ENCODE peak calls at places on chromosomes 6 and 20, in ten cellular contexts. A is GM12865, T is bronchial epithelial cell, S is cardiac fibroblast, P is fibroblast of pulmonary artery, N is endothelial cell of umbilical vein, B is uterus, I is GM20000, W is esophagus squamous epithelium, Z is H9. V is an unnamed sample.

GRCh38 chr6:13296536-13296997 is 31.8 kb downstream of the TBC1D7 start:
- DNase-seq in S (no peak), T (no peak), W (no peak), B (no peak), A (peak; percentile 20), N (no peak), I (no peak), Z (no peak), P (no peak), V (no peak)

GRCh38 chr6:11232968-11233626 is 629 bp upstream of the NEDD9 start:
- DNase-seq in P (no peak), B (no peak), I (no peak), N (no peak), T (no peak), Z (peak; percentile 37), W (no peak), A (peak; percentile 22), S (no peak), V (peak; percentile 19)

GRCh38 chr6:127496471-127496870 is 22.7 kb downstream of the MTCL3 start:
- DNase-seq in P (peak; percentile 45), W (no peak), I (no peak), T (peak; percentile 43), N (no peak), S (peak; percentile 72), B (no peak), A (no peak), Z (no peak), V (no peak)

GRCh38 chr20:52454660-52455059 is 263.1 kb upstream of the ZFP64 start:
- DNase-seq in I (no peak), W (no peak), P (peak; percentile 60), S (no peak), N (no peak), Z (no peak), B (no peak), T (no peak), A (no peak), V (no peak)

GRCh38 chr6:125728739-125729138 is 20.7 kb upstream of the HEY2 start:
- DNase-seq in W (no peak), P (no peak), N (no peak), T (peak; percentile 59), I (no peak), B (no peak), S (no peak), A (no peak), Z (no peak), V (no peak)

GRCh38 chr6:11918021-11918738 is 93.9 kb upstream of the HIVEP1 start:
- DNase-seq in A (no peak), I (no peak), N (peak; percentile 64), Z (no peak), P (peak; percentile 56), S (peak; percentile 50), T (peak; percentile 39), W (no peak), B (no peak), V (no peak)

GRCh38 chr6:41728073-41728936 is 7.1 kb downstream of the TFEB start:
- DNase-seq in T (no peak), S (no peak), A (peak; percentile 21), W (no peak), P (no peak), N (no peak), I (no peak), B (no peak), Z (no peak), V (no peak)

GRCh38 chr20:58372836-58373235 is 16.2 kb upstream of the VAPB start:
- DNase-seq in Z (peak; percentile 74), S (no peak), A (no peak), I (no peak), B (no peak), N (no peak), P (no peak), W (no peak), T (no peak), V (no peak)

GRCh38 chr6:129345890-129346289 is 364.1 kb downstream of the ARHGAP18 start:
- DNase-seq in S (peak; percentile 86), B (no peak), Z (no peak), T (peak; percentile 90), W (no peak), P (peak; percentile 73), I (no peak), A (no peak), N (peak; percentile 73), V (no peak)

GRCh38 chr6:158737710-158738615 is 81.2 kb downstream of the EZR start:
- DNase-seq in B (no peak), A (no peak), T (peak; percentile 95), N (no peak), P (peak; percentile 39), S (peak; percentile 59), W (no peak), Z (no peak), I (no peak), V (no peak)

GRCh38 chr6:136633355-136633754 is 83.1 kb upstream of the MAP7 start:
- DNase-seq in I (no peak), T (no peak), Z (no peak), P (no peak), S (no peak), N (no peak), W (no peak), B (no peak), A (no peak), V (no peak)
- TF ChIP-seq CTCF in I (no peak), T (no peak), Z (no peak), P (no peak), S (no peak), N (no peak), W (no peak), B (no peak), A (no peak), V (no peak)

GRCh38 chr6:5411414-5411813 is 150.1 kb downstream of the FARS2 start:
- DNase-seq in P (no peak), Z (no peak), T (no peak), W (no peak), S (no peak), A (no peak), N (peak; percentile 51), B (no peak), I (no peak), V (no peak)

GRCh38 chr6:5412663-5413062 is 151.3 kb downstream of the FARS2 start:
- DNase-seq in B (no peak), N (no peak), A (no peak), Z (no peak), W (no peak), P (no peak), S (no peak), T (peak; percentile 38), I (no peak), V (no peak)

GRCh38 chr6:5412017-5412416 is 150.7 kb downstream of the FARS2 start:
- DNase-seq in Z (peak; percentile 62), N (no peak), S (no peak), I (no peak), P (no peak), B (no peak), W (no peak), T (no peak), A (no peak), V (no peak)

GRCh38 chr6:5416250-5416649 is 154.9 kb downstream of the FARS2 start:
- DNase-seq in W (no peak), S (no peak), Z (no peak), T (no peak), A (no peak), I (no peak), N (no peak), P (no peak), B (no peak), V (no peak)
- TF ChIP-seq CTCF in W (no peak), S (no peak), Z (no peak), T (no peak), A (no peak), I (no peak), N (no peak), P (no peak), B (no peak), V (no peak)

GRCh38 chr20:32637311-32637710 is 36.4 kb downstream of the C20orf203 start:
- DNase-seq in T (no peak), B (no peak), Z (no peak), P (no peak), W (no peak), A (no peak), S (no peak), I (no peak), N (no peak), V (no peak)

GRCh38 chr20:32636821-32637220 is 36.9 kb downstream of the C20orf203 start:
- DNase-seq in Z (no peak), W (no peak), S (no peak), I (no peak), B (no peak), A (no peak), T (no peak), P (no peak), N (no peak), V (no peak)

GRCh38 chr20:32639284-32639683 is 34.5 kb downstream of the C20orf203 start:
- DNase-seq in Z (no peak), B (no peak), I (no peak), W (no peak), A (no peak), S (no peak), T (no peak), N (no peak), P (no peak), V (no peak)

GRCh38 chr20:32637738-32638137 is 36.0 kb downstream of the C20orf203 start:
- DNase-seq in B (no peak), A (no peak), W (no peak), Z (no peak), T (no peak), S (no peak), N (no peak), P (no peak), I (no peak), V (no peak)

GRCh38 chr20:32638848-32639247 is 34.9 kb downstream of the C20orf203 start:
- DNase-seq in A (no peak), Z (no peak), I (no peak), W (no peak), S (no peak), N (no peak), P (peak; percentile 20), B (no peak), T (peak; percentile 92), V (no peak)
- TF ChIP-seq CTCF in A (no peak), Z (peak; percentile 49), I (no peak), W (no peak), S (no peak), N (no peak), P (peak; percentile 4), B (no peak), T (peak; percentile 65), V (no peak)

GRCh38 chr6:137166247-137167098 is 7.0 kb downstream of the IL22RA2 start:
- DNase-seq in A (no peak), B (no peak), P (no peak), W (no peak), S (no peak), T (no peak), N (no peak), Z (no peak), I (no peak), V (no peak)

GRCh38 chr6:137162692-137163303 is 10.6 kb downstream of the IL22RA2 start:
- DNase-seq in P (no peak), S (no peak), B (no peak), I (no peak), N (no peak), W (no peak), T (no peak), Z (no peak), A (no peak), V (no peak)

GRCh38 chr6:137163732-137164318 is 9.6 kb downstream of the IL22RA2 start:
- DNase-seq in S (no peak), W (no peak), Z (no peak), B (no peak), T (no peak), I (no peak), A (no peak), P (no peak), N (no peak), V (no peak)

GRCh38 chr6:137167702-137168377 is 5.6 kb downstream of the IL22RA2 start:
- DNase-seq in I (no peak), B (no peak), P (no peak), S (no peak), Z (no peak), A (peak; percentile 68), N (no peak), W (no peak), T (no peak), V (no peak)

GRCh38 chr6:137165375-137166246 is 7.8 kb downstream of the IL22RA2 start:
- DNase-seq in Z (no peak), S (peak; percentile 34), T (peak; percentile 7), B (no peak), P (no peak), A (peak; percentile 92), W (no peak), N (no peak), I (peak; percentile 32), V (no peak)
- TF ChIP-seq CTCF in Z (peak; percentile 19), S (peak; percentile 46), T (peak; percentile 42), B (no peak), P (peak; percentile 21), A (peak; percentile 61), W (peak; percentile 54), N (no peak), I (no peak), V (no peak)